ENCODE peak calls at places on chromosomes 1 and 21, in eight cellular contexts. S is H1, U is HepG2, M is HCT116, E is endothelial cell of umbilical vein, W is K562, N is SK-N-SH, F is GM12878. P is an unnamed sample.

GRCh38 chr1:94105957-94106529 is 14.9 kb downstream of the ABCA4 start:
- DNase-seq in S (no peak), U (no peak), M (no peak), E (no peak), W (no peak), N (no peak), F (no peak), P (peak; percentile 67)

GRCh38 chr1:230517786-230518185 is 91.7 kb upstream of the PGBD5 start:
- DNase-seq in S (no peak), U (no peak), M (no peak), E (no peak), W (no peak), N (peak; percentile 61), F (no peak), P (no peak)

GRCh38 chr21:33657124-33657842 is 15.0 kb downstream of the ITSN1 start:
- DNase-seq in S (no peak), U (no peak), M (no peak), E (peak; percentile 91), W (no peak), N (no peak), F (no peak), P (no peak)

GRCh38 chr1:109397451-109398342 is at the start of gene SORT1:
- DNase-seq in S (peak; percentile 98), U (peak; percentile 90), M (peak; percentile 74), E (peak; percentile 91), W (peak; percentile 95), N (peak; percentile 96), F (no peak), P (peak; percentile 24)

GRCh38 chr1:246726255-246726679 is 2.1 kb downstream of the SCCPDH start:
- DNase-seq in S (no peak), U (no peak), M (no peak), E (no peak), W (no peak), N (no peak), F (no peak), P (no peak)

GRCh38 chr1:224540535-224540934 is 75.6 kb upstream of the CNIH3 start:
- DNase-seq in S (no peak), U (no peak), M (no peak), E (peak; percentile 69), W (no peak), N (no peak), F (no peak), P (no peak)

GRCh38 chr1:111903858-111904449 is 85.5 kb downstream of the KCND3 start:
- DNase-seq in S (no peak), U (no peak), M (no peak), E (no peak), W (no peak), N (no peak), F (no peak), P (no peak)

GRCh38 chr1:70072239-70072751 is 133.1 kb downstream of the LRRC40 start:
- DNase-seq in S (no peak), U (no peak), M (no peak), E (no peak), W (no peak), N (no peak), F (no peak), P (no peak)

GRCh38 chr1:98467584-98467983 is 193.9 kb upstream of the SNX7 start:
- DNase-seq in S (no peak), U (no peak), M (no peak), E (peak; percentile 37), W (no peak), N (peak; percentile 4), F (no peak), P (no peak)

GRCh38 chr1:236808564-236809130 is 13.6 kb downstream of the MTR start:
- DNase-seq in S (no peak), U (peak; percentile 17), M (no peak), E (peak; percentile 31), W (no peak), N (no peak), F (no peak), P (no peak)

GRCh38 chr1:19735419-19736127 is 64.1 kb downstream of the TMCO4 start:
- DNase-seq in S (no peak), U (no peak), M (no peak), E (no peak), W (no peak), N (no peak), F (no peak), P (no peak)

GRCh38 chr1:200146100-200146499 is 118.6 kb downstream of the NR5A2 start:
- DNase-seq in S (no peak), U (no peak), M (no peak), E (no peak), W (no peak), N (no peak), F (no peak), P (no peak)

GRCh38 chr1:77051406-77051805 is 167.8 kb downstream of the PIGK start:
- DNase-seq in S (no peak), U (no peak), M (no peak), E (no peak), W (no peak), N (no peak), F (no peak), P (no peak)

GRCh38 chr21:28521932-28522826 is 470.5 kb downstream of the LTN1 start:
- DNase-seq in S (peak; percentile 5), U (no peak), M (no peak), E (peak; percentile 88), W (no peak), N (peak; percentile 11), F (no peak), P (peak; percentile 51)

GRCh38 chr1:22753396-22754083 is 42.9 kb downstream of the EPHB2 start:
- DNase-seq in S (no peak), U (no peak), M (no peak), E (no peak), W (no peak), N (peak; percentile 77), F (no peak), P (no peak)

GRCh38 chr1:179881642-179882252 is 338 bp upstream of the TOR1AIP1 start:
- DNase-seq in S (peak; percentile 58), U (peak; percentile 70), M (peak; percentile 55), E (peak; percentile 97), W (no peak), N (peak; percentile 81), F (no peak), P (no peak)

GRCh38 chr1:29239142-29239541 is 2.8 kb downstream of the PTPRU start:
- DNase-seq in S (no peak), U (peak; percentile 86), M (no peak), E (no peak), W (no peak), N (peak; percentile 38), F (no peak), P (no peak)

DNA sequence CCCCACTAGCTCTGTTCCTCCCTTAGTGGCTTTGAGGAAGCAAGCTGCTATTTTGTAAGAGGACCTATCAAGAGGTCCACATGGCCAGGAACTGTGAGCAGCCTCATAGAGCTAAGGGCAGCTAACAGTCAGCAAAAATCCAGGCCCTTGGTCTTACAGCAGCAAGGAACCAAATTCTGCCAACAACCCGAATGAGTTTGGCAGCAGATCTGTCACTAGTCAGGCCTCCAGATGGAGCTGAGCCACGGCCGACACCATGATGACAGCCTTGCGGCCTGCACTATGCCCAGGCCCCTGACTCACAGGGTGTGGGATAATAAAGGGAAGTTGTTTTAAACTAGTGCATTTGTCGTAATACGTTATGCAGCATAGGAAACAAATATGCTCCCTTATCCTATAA is 28.0 kb upstream of the H3-3A start:
- DNase-seq in S (no peak), U (peak; percentile 32), M (no peak), E (peak; percentile 89), W (no peak), N (no peak), F (no peak), P (no peak)
- TF ChIP-seq POLR2AphosphoS5 in S (no peak), U (no peak), M (no peak), E (no peak), W (no peak), N (no peak), F (no peak), P (no peak)

GRCh38 chr1:183931646-183932271 is 105.8 kb downstream of the COLGALT2 start:
- DNase-seq in S (no peak), U (no peak), M (no peak), E (no peak), W (no peak), N (no peak), F (no peak), P (no peak)
- H3K9ac ChIP-seq in S (no peak overlapping the region), U (no peak overlapping the region), M (no peak overlapping the region), E (no peak overlapping the region), W (no peak overlapping the region), N (no peak overlapping the region), F (no peak overlapping the region), P (no peak overlapping the region)

GRCh38 chr1:9798236-9799130 is 25.3 kb downstream of the CLSTN1 start:
- DNase-seq in S (no peak), U (no peak), M (no peak), E (no peak), W (no peak), N (no peak), F (no peak), P (no peak)
- TF ChIP-seq POLR2AphosphoS5 in S (no peak), U (no peak), M (no peak), E (no peak), W (no peak), N (no peak), F (no peak), P (no peak)

GRCh38 chr1:2587860-2588571 is 1.4 kb downstream of the PRXL2B start:
- DNase-seq in S (no peak), U (no peak), M (no peak), E (no peak), W (no peak), N (no peak), F (no peak), P (no peak)
- H3K9ac ChIP-seq in S (no peak overlapping the region), U (peak overlapping the region; percentile 76), M (peak overlapping the region; percentile 86), E (no peak overlapping the region), W (peak overlapping the region; percentile 94), N (peak overlapping the region; percentile 66), F (no peak overlapping the region), P (no peak overlapping the region)

DNA sequence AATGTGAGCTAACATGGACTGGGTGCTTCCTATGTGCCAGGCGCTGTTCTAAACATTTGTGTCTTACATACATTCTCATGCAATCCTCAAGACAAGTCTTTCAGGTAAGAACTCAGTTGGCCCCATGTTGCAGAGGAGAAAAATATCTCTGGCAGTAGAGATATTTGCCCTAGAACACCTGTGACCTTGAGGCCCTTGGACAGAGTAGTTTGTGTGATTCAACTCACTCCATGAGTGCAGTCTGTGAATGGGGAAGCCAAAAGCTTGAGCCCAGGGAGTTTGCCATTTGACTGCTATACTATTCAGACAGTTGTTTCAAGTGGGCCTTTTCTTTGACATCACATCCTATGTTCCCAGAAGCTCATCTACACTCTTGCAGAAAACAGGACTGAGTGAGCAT is 98.6 kb upstream of the C8B start:
- DNase-seq in S (no peak), U (no peak), M (no peak), E (no peak), W (no peak), N (no peak), F (no peak), P (no peak)
- TF ChIP-seq POLR2AphosphoS5 in S (no peak), U (no peak), M (no peak), E (no peak), W (no peak), N (no peak), F (no peak), P (no peak)

P was measured in SK-N-MC.